ENCODE peak calls at places on chromosomes 13 and 19, in eight cellular contexts. One of them, this sample, is unnamed.

GRCh38 chr13:111370570-111371150 is 50.2 kb downstream of the TEX29 start:
- DNase-seq in epithelial cell of esophagus: no peak
- DNase-seq in GM06990: no peak
- DNase-seq in SK-N-SH: no peak
- DNase-seq in cardiac fibroblast: no peak
- DNase-seq in colonic mucosa: no peak
- DNase-seq in fibroblast of pulmonary artery: no peak
- DNase-seq in heart left ventricle: no peak
- DNase-seq in this sample: no peak

GRCh38 chr19:12965017-12965811 is 4.2 kb upstream of the DAND5 start:
- DNase-seq in colonic mucosa: peak; percentile 91
- DNase-seq in GM06990: peak; percentile 88
- DNase-seq in cardiac fibroblast: peak; percentile 81
- DNase-seq in fibroblast of pulmonary artery: peak; percentile 75
- DNase-seq in epithelial cell of esophagus: peak; percentile 76
- DNase-seq in heart left ventricle: peak; percentile 85
- DNase-seq in SK-N-SH: peak; percentile 89
- DNase-seq in this sample: no peak

GRCh38 chr19:42185281-42185680 is 32.2 kb downstream of the DEDD2 start:
- DNase-seq in epithelial cell of esophagus: no peak
- DNase-seq in cardiac fibroblast: peak; percentile 18
- DNase-seq in GM06990: no peak
- DNase-seq in SK-N-SH: no peak
- DNase-seq in heart left ventricle: no peak
- DNase-seq in colonic mucosa: no peak
- DNase-seq in fibroblast of pulmonary artery: peak; percentile 40
- DNase-seq in this sample: no peak

GRCh38 chr19:28710278-28710677 is 502.7 kb downstream of the UQCRFS1 start:
- DNase-seq in cardiac fibroblast: peak; percentile 84
- DNase-seq in fibroblast of pulmonary artery: peak; percentile 81
- DNase-seq in GM06990: peak; percentile 6
- DNase-seq in SK-N-SH: peak; percentile 24
- DNase-seq in colonic mucosa: no peak
- DNase-seq in epithelial cell of esophagus: peak; percentile 70
- DNase-seq in heart left ventricle: no peak
- DNase-seq in this sample: peak; percentile 49

GRCh38 chr13:19591864-19592263 is 30.5 kb upstream of the TPTE2 start:
- DNase-seq in heart left ventricle: no peak
- DNase-seq in SK-N-SH: no peak
- DNase-seq in GM06990: no peak
- DNase-seq in fibroblast of pulmonary artery: no peak
- DNase-seq in colonic mucosa: no peak
- DNase-seq in epithelial cell of esophagus: no peak
- DNase-seq in cardiac fibroblast: no peak
- DNase-seq in this sample: no peak

GRCh38 chr19:46959962-46960556 is 59.6 kb upstream of the NPAS1 start:
- DNase-seq in fibroblast of pulmonary artery: no peak
- DNase-seq in heart left ventricle: no peak
- DNase-seq in cardiac fibroblast: no peak
- DNase-seq in epithelial cell of esophagus: no peak
- DNase-seq in GM06990: no peak
- DNase-seq in SK-N-SH: no peak
- DNase-seq in colonic mucosa: no peak
- DNase-seq in this sample: no peak

GRCh38 chr19:17329061-17329767 is 5.4 kb downstream of the ANO8 start:
- DNase-seq in GM06990: no peak
- DNase-seq in epithelial cell of esophagus: no peak
- DNase-seq in cardiac fibroblast: no peak
- DNase-seq in SK-N-SH: no peak
- DNase-seq in colonic mucosa: no peak
- DNase-seq in heart left ventricle: no peak
- DNase-seq in fibroblast of pulmonary artery: no peak
- DNase-seq in this sample: no peak

GRCh38 chr13:49082653-49083536 is 107.2 kb downstream of the FNDC3A start:
- DNase-seq in fibroblast of pulmonary artery: peak; percentile 89
- DNase-seq in heart left ventricle: no peak
- DNase-seq in epithelial cell of esophagus: peak; percentile 98
- DNase-seq in colonic mucosa: no peak
- DNase-seq in GM06990: peak; percentile 72
- DNase-seq in SK-N-SH: no peak
- DNase-seq in cardiac fibroblast: peak; percentile 92
- DNase-seq in this sample: no peak

GRCh38 chr13:78604782-78605611 is 1.6 kb upstream of the POU4F1 start:
- DNase-seq in SK-N-SH: peak; percentile 59
- DNase-seq in heart left ventricle: no peak
- DNase-seq in epithelial cell of esophagus: peak; percentile 62
- DNase-seq in GM06990: no peak
- DNase-seq in cardiac fibroblast: no peak
- DNase-seq in colonic mucosa: no peak
- DNase-seq in fibroblast of pulmonary artery: no peak
- DNase-seq in this sample: no peak

GRCh38 chr19:45413497-45413896 is 7.1 kb downstream of the POLR1G start:
- DNase-seq in heart left ventricle: no peak
- DNase-seq in epithelial cell of esophagus: no peak
- DNase-seq in colonic mucosa: no peak
- DNase-seq in GM06990: no peak
- DNase-seq in fibroblast of pulmonary artery: no peak
- DNase-seq in cardiac fibroblast: peak; percentile 43
- DNase-seq in SK-N-SH: no peak
- DNase-seq in this sample: no peak

GRCh38 chr13:66114127-66114526 is 1116.0 kb downstream of the PCDH9 start:
- DNase-seq in epithelial cell of esophagus: no peak
- DNase-seq in heart left ventricle: no peak
- DNase-seq in colonic mucosa: no peak
- DNase-seq in fibroblast of pulmonary artery: no peak
- DNase-seq in SK-N-SH: peak; percentile 2
- DNase-seq in GM06990: no peak
- DNase-seq in cardiac fibroblast: no peak
- DNase-seq in this sample: no peak

GRCh38 chr19:40523322-40524047 is 53.2 kb upstream of the SHKBP1 start:
- DNase-seq in cardiac fibroblast: peak; percentile 67
- DNase-seq in GM06990: peak; percentile 43
- DNase-seq in colonic mucosa: peak; percentile 79
- DNase-seq in heart left ventricle: no peak
- DNase-seq in epithelial cell of esophagus: peak; percentile 72
- DNase-seq in SK-N-SH: peak; percentile 83
- DNase-seq in fibroblast of pulmonary artery: peak; percentile 64
- DNase-seq in this sample: no peak

GRCh38 chr13:54210397-54211050 is 1181.9 kb downstream of the OLFM4 start:
- DNase-seq in cardiac fibroblast: no peak
- DNase-seq in SK-N-SH: no peak
- DNase-seq in heart left ventricle: no peak
- DNase-seq in epithelial cell of esophagus: peak; percentile 82
- DNase-seq in GM06990: no peak
- DNase-seq in fibroblast of pulmonary artery: no peak
- DNase-seq in colonic mucosa: no peak
- DNase-seq in this sample: no peak

DNA sequence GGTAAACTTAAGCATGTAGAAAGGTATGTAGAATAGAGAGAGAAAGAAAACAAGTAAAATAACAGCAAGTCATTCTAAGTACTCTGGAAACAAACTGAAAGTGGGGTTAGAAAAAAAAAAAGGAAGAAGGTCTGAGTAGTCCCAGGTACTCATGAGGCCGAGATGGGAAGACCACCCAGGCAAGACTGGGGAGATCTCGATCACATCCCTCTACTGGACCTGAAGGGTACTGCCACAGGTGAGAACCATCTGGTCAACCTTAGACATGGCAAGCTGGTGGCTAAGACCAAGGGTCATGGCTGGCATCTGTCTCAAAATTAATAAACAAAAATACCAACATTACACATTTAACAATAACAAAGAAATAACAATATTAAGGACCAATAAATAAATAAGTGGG is 36.3 kb upstream of the ZNF724 start:
- DNase-seq in heart left ventricle: no peak
- DNase-seq in cardiac fibroblast: no peak
- DNase-seq in colonic mucosa: no peak
- DNase-seq in SK-N-SH: peak; percentile 26
- DNase-seq in epithelial cell of esophagus: no peak
- DNase-seq in GM06990: no peak
- DNase-seq in fibroblast of pulmonary artery: no peak
- DNase-seq in this sample: no peak
- TF ChIP-seq CTCF in heart left ventricle: no peak
- TF ChIP-seq CTCF in cardiac fibroblast: peak; percentile 38
- TF ChIP-seq CTCF in colonic mucosa: no peak
- TF ChIP-seq CTCF in SK-N-SH: peak; percentile 40
- TF ChIP-seq CTCF in epithelial cell of esophagus: peak; percentile 35
- TF ChIP-seq CTCF in GM06990: peak; percentile 32
- TF ChIP-seq CTCF in fibroblast of pulmonary artery: peak; percentile 23
- TF ChIP-seq CTCF in this sample: no peak

GRCh38 chr19:48509467-48510194 is 2.0 kb downstream of the LMTK3 start:
- DNase-seq in cardiac fibroblast: peak; percentile 15
- DNase-seq in GM06990: no peak
- DNase-seq in colonic mucosa: no peak
- DNase-seq in SK-N-SH: no peak
- DNase-seq in fibroblast of pulmonary artery: peak; percentile 22
- DNase-seq in heart left ventricle: no peak
- DNase-seq in epithelial cell of esophagus: no peak
- DNase-seq in this sample: no peak

GRCh38 chr19:48510421-48511268 is 990 bp downstream of the LMTK3 start:
- DNase-seq in GM06990: peak; percentile 47
- DNase-seq in SK-N-SH: peak; percentile 80
- DNase-seq in heart left ventricle: peak; percentile 75
- DNase-seq in fibroblast of pulmonary artery: peak; percentile 53
- DNase-seq in colonic mucosa: peak; percentile 74
- DNase-seq in epithelial cell of esophagus: peak; percentile 58
- DNase-seq in cardiac fibroblast: peak; percentile 50
- DNase-seq in this sample: no peak

GRCh38 chr19:48511800-48512503 is at the start of gene LMTK3:
- DNase-seq in GM06990: peak; percentile 45
- DNase-seq in fibroblast of pulmonary artery: peak; percentile 42
- DNase-seq in SK-N-SH: peak; percentile 97
- DNase-seq in heart left ventricle: no peak
- DNase-seq in cardiac fibroblast: peak; percentile 25
- DNase-seq in colonic mucosa: no peak
- DNase-seq in epithelial cell of esophagus: no peak
- DNase-seq in this sample: no peak

GRCh38 chr19:48512504-48513288 is 1.1 kb upstream of the LMTK3 start:
- DNase-seq in fibroblast of pulmonary artery: no peak
- DNase-seq in GM06990: no peak
- DNase-seq in epithelial cell of esophagus: no peak
- DNase-seq in heart left ventricle: no peak
- DNase-seq in SK-N-SH: no peak
- DNase-seq in colonic mucosa: no peak
- DNase-seq in cardiac fibroblast: no peak
- DNase-seq in this sample: no peak

GRCh38 chr19:48511321-48511731 is 309 bp downstream of the LMTK3 start:
- DNase-seq in fibroblast of pulmonary artery: no peak
- DNase-seq in colonic mucosa: no peak
- DNase-seq in SK-N-SH: no peak
- DNase-seq in GM06990: no peak
- DNase-seq in heart left ventricle: no peak
- DNase-seq in cardiac fibroblast: no peak
- DNase-seq in epithelial cell of esophagus: no peak
- DNase-seq in this sample: no peak
- H3K4me3 ChIP-seq in fibroblast of pulmonary artery: no peak overlapping the region
- H3K4me3 ChIP-seq in colonic mucosa: no peak overlapping the region
- H3K4me3 ChIP-seq in SK-N-SH: peak overlapping the region; percentile 77
- H3K4me3 ChIP-seq in GM06990: no peak overlapping the region
- H3K4me3 ChIP-seq in heart left ventricle: peak overlapping the region; percentile 38
- H3K4me3 ChIP-seq in cardiac fibroblast: no peak overlapping the region
- H3K4me3 ChIP-seq in epithelial cell of esophagus: no peak overlapping the region
- H3K4me3 ChIP-seq in this sample: no peak overlapping the region

GRCh38 chr19:39211731-39212376 is 7.8 kb upstream of the SYCN start:
- DNase-seq in epithelial cell of esophagus: no peak
- DNase-seq in colonic mucosa: no peak
- DNase-seq in heart left ventricle: no peak
- DNase-seq in fibroblast of pulmonary artery: no peak
- DNase-seq in GM06990: no peak
- DNase-seq in SK-N-SH: peak; percentile 13
- DNase-seq in cardiac fibroblast: no peak
- DNase-seq in this sample: no peak

GRCh38 chr19:39209196-39209595 is 5.1 kb upstream of the SYCN start:
- DNase-seq in epithelial cell of esophagus: no peak
- DNase-seq in fibroblast of pulmonary artery: no peak
- DNase-seq in SK-N-SH: no peak
- DNase-seq in GM06990: no peak
- DNase-seq in colonic mucosa: no peak
- DNase-seq in heart left ventricle: no peak
- DNase-seq in cardiac fibroblast: no peak
- DNase-seq in this sample: no peak

GRCh38 chr19:39208175-39208795 is 4.2 kb upstream of the SYCN start:
- DNase-seq in heart left ventricle: no peak
- DNase-seq in GM06990: no peak
- DNase-seq in epithelial cell of esophagus: no peak
- DNase-seq in cardiac fibroblast: no peak
- DNase-seq in colonic mucosa: no peak
- DNase-seq in SK-N-SH: no peak
- DNase-seq in fibroblast of pulmonary artery: no peak
- DNase-seq in this sample: no peak

GRCh38 chr19:39217094-39217493 is 13.0 kb upstream of the SYCN start:
- DNase-seq in epithelial cell of esophagus: no peak
- DNase-seq in cardiac fibroblast: no peak
- DNase-seq in SK-N-SH: no peak
- DNase-seq in fibroblast of pulmonary artery: no peak
- DNase-seq in colonic mucosa: no peak
- DNase-seq in GM06990: no peak
- DNase-seq in heart left ventricle: no peak
- DNase-seq in this sample: no peak

GRCh38 chr19:39212377-39212742 is 8.3 kb upstream of the SYCN start:
- DNase-seq in heart left ventricle: no peak
- DNase-seq in colonic mucosa: peak; percentile 43
- DNase-seq in cardiac fibroblast: peak; percentile 38
- DNase-seq in GM06990: no peak
- DNase-seq in epithelial cell of esophagus: no peak
- DNase-seq in SK-N-SH: peak; percentile 66
- DNase-seq in fibroblast of pulmonary artery: peak; percentile 21
- DNase-seq in this sample: no peak
- TF ChIP-seq CTCF in heart left ventricle: peak; percentile 15
- TF ChIP-seq CTCF in colonic mucosa: no peak
- TF ChIP-seq CTCF in cardiac fibroblast: peak; percentile 44
- TF ChIP-seq CTCF in GM06990: peak; percentile 64
- TF ChIP-seq CTCF in epithelial cell of esophagus: peak; percentile 29
- TF ChIP-seq CTCF in SK-N-SH: peak; percentile 45
- TF ChIP-seq CTCF in fibroblast of pulmonary artery: peak; percentile 29
- TF ChIP-seq CTCF in this sample: peak; percentile 18

DNA sequence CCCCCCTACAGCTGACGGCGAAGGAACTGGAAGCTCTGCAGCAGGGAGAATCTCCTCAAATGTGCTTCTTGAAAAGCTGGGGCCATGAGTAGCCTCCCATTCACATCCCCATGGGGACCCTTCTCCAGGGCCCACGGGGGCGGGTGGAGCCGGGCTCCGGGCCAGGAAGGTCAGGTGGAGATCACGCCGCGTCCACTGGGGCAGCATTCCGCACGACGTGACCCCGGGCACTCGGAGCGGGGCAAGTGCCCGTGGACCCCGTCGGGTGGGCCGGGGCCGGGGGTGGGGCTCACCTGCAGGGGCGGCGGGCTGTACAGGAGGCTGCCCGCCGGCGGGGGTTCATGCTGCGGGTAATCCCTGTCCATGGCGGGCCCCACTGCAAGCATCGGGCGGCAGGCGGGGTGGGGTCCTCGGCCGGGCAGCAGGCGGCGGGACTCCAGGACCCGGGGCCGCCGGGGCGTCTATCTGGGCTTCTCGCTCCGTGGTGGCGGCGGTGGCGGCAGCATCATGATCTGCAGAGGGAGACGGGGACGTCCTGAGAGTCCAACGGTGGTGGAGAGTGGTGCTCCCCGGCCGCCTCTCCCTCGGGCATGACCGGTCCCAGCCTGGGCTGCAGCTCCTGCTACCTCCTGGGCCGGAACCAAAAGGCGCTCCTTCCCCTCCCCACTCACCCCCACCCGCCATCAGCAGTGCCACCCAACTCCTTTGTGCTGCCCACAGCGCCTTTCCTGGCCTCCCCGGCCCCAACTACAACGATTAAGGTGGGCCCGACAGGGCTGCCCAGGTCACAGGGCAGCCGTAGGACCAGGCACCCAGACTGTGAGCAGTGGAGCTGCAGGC is 20.0 kb downstream of the SBNO2 start:
- DNase-seq in SK-N-SH: no peak
- DNase-seq in heart left ventricle: no peak
- DNase-seq in colonic mucosa: no peak
- DNase-seq in cardiac fibroblast: no peak
- DNase-seq in fibroblast of pulmonary artery: no peak
- DNase-seq in GM06990: no peak
- DNase-seq in epithelial cell of esophagus: no peak
- DNase-seq in this sample: no peak
- H3K4me3 ChIP-seq in SK-N-SH: no peak overlapping the region
- H3K4me3 ChIP-seq in heart left ventricle: no peak overlapping the region
- H3K4me3 ChIP-seq in colonic mucosa: no peak overlapping the region
- H3K4me3 ChIP-seq in cardiac fibroblast: peak overlapping the region; percentile 51
- H3K4me3 ChIP-seq in fibroblast of pulmonary artery: peak overlapping the region; percentile 40
- H3K4me3 ChIP-seq in GM06990: no peak overlapping the region
- H3K4me3 ChIP-seq in epithelial cell of esophagus: peak overlapping the region; percentile 25
- H3K4me3 ChIP-seq in this sample: no peak overlapping the region

This sample was measured in LNCaP clone FGC.